ENCODE peak calls at places on chromosomes 16 and 17, in five cellular contexts. E is HepG2, H is K562, X is HCT116, K is GM12878. V is an unnamed sample.

GRCh38 chr16:57801856-57802634 is at the start of gene KIFC3:
- DNase-seq in X (no peak), E (peak), H (peak), K (no peak), V (peak)

GRCh38 chr17:50139950-50140885 is 10.3 kb upstream of the SAMD14 start:
- DNase-seq in H (peak), K (no peak), X (peak), E (peak), V (peak)

GRCh38 chr17:13051876-13052275 is 34.0 kb upstream of the ELAC2 start:
- DNase-seq in H (no peak), E (no peak), X (no peak), K (no peak), V (no peak)

GRCh38 chr17:31460226-31460721 is 68.8 kb downstream of the RAB11FIP4 start:
- DNase-seq in X (no peak), E (no peak), H (no peak), K (no peak), V (no peak)

GRCh38 chr17:15213381-15214087 is 51.6 kb downstream of the PMP22 start:
- DNase-seq in K (no peak), H (peak), E (no peak), X (no peak), V (peak)

GRCh38 chr17:489758-490329 is 137.2 kb upstream of the RPH3AL start:
- DNase-seq in K (no peak), H (peak), E (peak), X (no peak), V (peak)

GRCh38 chr17:73228748-73229236 is 32.9 kb downstream of the CPSF4L start:
- DNase-seq in X (peak), E (peak), K (no peak), H (peak), V (no peak)

GRCh38 chr16:73040136-73040535 is 7.8 kb downstream of the ZFHX3 start:
- DNase-seq in H (no peak), X (no peak), E (no peak), K (no peak), V (no peak)

GRCh38 chr16:17475104-17475503 is 4.3 kb upstream of the XYLT1 start:
- DNase-seq in H (no peak), E (no peak), X (no peak), K (no peak), V (no peak)

GRCh38 chr17:64073771-64074703 is 53.6 kb upstream of the ICAM2 start:
- DNase-seq in H (no peak), X (no peak), K (peak), E (no peak), V (no peak)

GRCh38 chr17:16909472-16909871 is 62.4 kb downstream of the TNFRSF13B start:
- DNase-seq in E (no peak), X (no peak), H (no peak), K (no peak), V (no peak)

GRCh38 chr17:518047-518735 is 165.6 kb upstream of the RPH3AL start:
- DNase-seq in X (no peak), K (no peak), E (no peak), H (no peak), V (no peak)

GRCh38 chr16:57720142-57720575 is 15.4 kb upstream of the KATNB1 start:
- DNase-seq in K (no peak), E (peak), H (peak), X (no peak), V (peak)

GRCh38 chr16:19382887-19383816 is 34.5 kb upstream of the TMC5 start:
- DNase-seq in H (no peak), E (no peak), K (no peak), X (no peak), V (peak)

GRCh38 chr17:45677770-45678169 is 106.3 kb upstream of the CRHR1 start:
- DNase-seq in X (no peak), H (no peak), E (no peak), K (no peak), V (no peak)

GRCh38 chr17:76382803-76383644 is 1.4 kb upstream of the SPHK1 start:
- DNase-seq in X (no peak), H (peak), E (peak), K (no peak), V (peak)
- TF ChIP-seq MAX in X (no peak), H (peak), E (peak), K (no peak), V (peak)

DNA sequence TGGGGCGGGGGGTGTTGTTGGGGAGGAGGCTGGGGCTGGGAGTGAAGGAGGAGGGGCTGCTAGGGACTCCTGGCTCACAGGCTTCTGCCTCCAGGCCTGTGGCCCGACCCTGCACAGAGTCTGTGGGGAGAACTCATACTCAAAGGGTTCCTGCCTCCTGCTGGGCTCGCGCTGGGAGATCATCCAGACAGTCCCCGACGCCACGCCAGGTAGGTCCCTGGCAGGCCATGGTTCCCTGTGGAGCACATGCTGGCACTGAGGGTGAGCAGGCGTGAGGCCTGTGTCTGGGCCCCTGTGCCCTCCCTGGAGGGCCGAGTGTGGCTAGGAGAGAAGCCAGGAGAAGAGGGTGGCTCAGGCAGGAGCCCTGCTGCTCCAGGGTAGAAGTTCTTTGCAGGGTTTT is 4.6 kb downstream of the ITGAD start:
- DNase-seq in H (no peak), X (no peak), K (no peak), E (no peak), V (no peak)
- TF ChIP-seq JUND in H (no peak), X (no peak), K (no peak), E (no peak), V (no peak)

GRCh38 chr17:34756670-34757021 is 177.3 kb downstream of the TMEM132E start:
- DNase-seq in E (no peak), H (no peak), K (no peak), X (no peak), V (no peak)
- TF ChIP-seq MAX in E (no peak), H (no peak), K (no peak), X (no peak), V (no peak)

GRCh38 chr17:2266865-2267228 is 36.7 kb downstream of the SMG6 start:
- DNase-seq in K (no peak), E (no peak), X (no peak), H (no peak), V (no peak)

GRCh38 chr17:2264023-2264860 is 39.3 kb downstream of the SMG6 start:
- DNase-seq in H (no peak), K (no peak), E (no peak), X (no peak), V (no peak)

GRCh38 chr17:2263183-2263954 is 40.2 kb downstream of the SMG6 start:
- DNase-seq in K (no peak), E (no peak), H (no peak), X (no peak), V (no peak)

GRCh38 chr17:2267354-2267753 is 36.2 kb downstream of the SMG6 start:
- DNase-seq in E (no peak), H (no peak), K (no peak), X (no peak), V (peak)

DNA sequence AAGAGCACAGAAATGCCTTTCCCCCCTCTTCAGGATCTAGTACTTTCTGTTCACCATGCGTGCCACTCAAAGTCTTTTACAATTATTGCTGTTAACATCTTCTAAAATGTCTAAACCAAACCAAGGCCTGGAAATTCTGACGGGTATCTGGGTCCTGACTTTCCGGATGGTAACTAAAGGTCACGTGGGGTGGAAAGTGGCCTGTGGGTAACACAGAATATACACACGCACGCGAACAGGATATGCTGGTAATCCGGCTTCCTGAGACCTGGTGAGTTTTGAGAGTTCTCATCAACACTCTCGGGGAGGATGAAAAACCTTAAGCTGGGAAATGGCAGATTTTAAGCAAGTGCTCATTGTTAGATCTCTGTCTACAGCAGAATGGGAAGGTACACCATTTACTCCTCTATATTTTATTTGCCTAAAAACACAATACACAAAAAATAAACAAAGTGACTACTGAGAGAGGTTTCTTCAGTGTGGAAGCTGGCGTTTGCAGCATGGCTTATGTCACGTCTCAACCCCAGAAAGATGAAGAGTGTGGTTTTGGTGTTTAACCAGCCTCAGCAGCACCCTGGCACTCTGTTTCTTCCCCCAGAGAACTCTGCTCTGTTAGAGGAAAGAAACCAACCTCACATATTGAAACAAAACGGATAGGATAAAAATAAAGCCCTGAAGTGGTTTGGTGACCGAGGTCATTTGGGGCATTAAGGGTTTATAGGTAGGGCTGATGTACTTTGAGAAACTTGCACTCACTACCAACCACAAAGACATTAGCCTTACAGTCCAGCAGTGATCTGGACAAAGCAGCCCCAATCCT is 37.3 kb downstream of the SMG6 start:
- DNase-seq in H (no peak), X (no peak), E (no peak), K (peak), V (no peak)
- TF ChIP-seq JUND in H (no peak), X (no peak), E (no peak), K (no peak), V (no peak)

DNA sequence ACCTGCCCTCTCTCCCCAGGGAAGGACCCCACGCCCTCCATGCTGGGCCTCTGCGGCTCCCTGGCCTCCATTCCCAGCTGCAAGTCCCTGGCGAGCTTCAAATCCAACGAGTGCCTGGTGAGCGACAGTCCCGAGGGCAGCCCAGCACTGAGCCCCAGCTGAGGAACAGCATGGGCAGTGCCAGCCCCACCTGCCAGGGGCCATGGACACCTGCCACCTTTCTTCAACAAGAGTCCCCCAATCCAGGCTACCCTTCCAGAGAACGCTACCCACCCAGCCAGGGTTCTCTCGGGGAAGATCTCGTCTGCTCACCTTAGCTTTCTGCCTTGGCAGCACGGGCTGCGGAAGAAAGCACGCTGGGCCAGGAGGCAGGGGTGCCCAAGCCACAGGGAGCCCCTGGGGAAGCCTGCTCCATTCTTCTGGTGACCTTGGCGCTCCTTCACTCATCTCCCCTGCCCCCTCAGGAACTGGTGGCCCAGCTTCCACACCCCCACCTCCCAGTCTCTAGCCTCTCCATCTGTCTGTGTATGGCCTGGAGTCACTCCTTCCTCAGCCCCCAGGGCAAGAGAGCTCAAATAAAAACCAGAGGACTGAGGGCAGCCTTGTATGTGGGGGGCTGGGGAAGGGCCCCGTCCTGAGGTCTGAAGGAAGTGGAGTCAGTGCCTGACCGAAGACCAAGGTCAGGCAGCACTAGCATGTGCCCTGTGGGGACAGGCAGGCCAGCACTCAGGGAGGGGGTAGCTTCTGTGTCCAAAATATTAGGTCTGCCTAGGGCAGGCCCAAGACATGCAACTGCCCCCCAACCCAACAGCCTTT is 6.3 kb downstream of the SLC25A39 start:
- DNase-seq in K (no peak), X (no peak), H (no peak), E (no peak), V (peak)
- TF ChIP-seq MAX in K (no peak), X (no peak), H (no peak), E (no peak), V (no peak)